ENCODE peak calls at places on chromosomes 6 and 20, in ten cellular contexts. J is endothelial cell of umbilical vein; H is H7; I is fibroblast of lung; X is cardiac muscle cell; N is lower lobe of right lung; P is HepG2; W is mucosa of descending colon; L is transverse colon; Y is CD4-positive, CD25-positive, alpha-beta regulatory T cell. R is an unnamed sample.

GRCh38 chr6:17101422-17102257 is at the start of gene STMND1:
- DNase-seq in J (peak; percentile 17), H (peak; percentile 71), I (peak; percentile 18), X (peak; percentile 45), N (peak; percentile 64), P (no peak), W (peak; percentile 85), L (peak; percentile 83), Y (no peak), R (no peak)

GRCh38 chr20:13819885-13820645 is 35.2 kb downstream of the NDUFAF5 start:
- DNase-seq in J (peak; percentile 60), H (peak; percentile 29), I (peak; percentile 49), X (peak; percentile 59), N (no peak), P (peak; percentile 70), W (peak; percentile 37), L (no peak), Y (peak; percentile 26), R (peak; percentile 25)

GRCh38 chr6:20933057-20933792 is 399.0 kb downstream of the CDKAL1 start:
- DNase-seq in J (no peak), H (no peak), I (no peak), X (no peak), N (no peak), P (peak; percentile 5), W (no peak), L (no peak), Y (no peak), R (no peak)

GRCh38 chr20:9068896-9069663 is at the start of gene PLCB4:
- DNase-seq in J (peak; percentile 46), H (peak; percentile 85), I (peak; percentile 59), X (peak; percentile 34), N (peak; percentile 56), P (no peak), W (peak; percentile 77), L (peak; percentile 60), Y (no peak), R (no peak)

GRCh38 chr6:158259845-158260244 is 52.4 kb upstream of the TULP4 start:
- DNase-seq in J (no peak), H (no peak), I (no peak), X (no peak), N (no peak), P (no peak), W (no peak), L (no peak), Y (no peak), R (no peak)

GRCh38 chr6:36692220-36692619 is 5.4 kb upstream of the RAB44 start:
- DNase-seq in J (no peak), H (no peak), I (no peak), X (no peak), N (peak; percentile 65), P (no peak), W (no peak), L (peak; percentile 38), Y (peak; percentile 34), R (no peak)

GRCh38 chr6:132198896-132199295 is 202.4 kb downstream of the MOXD1 start:
- DNase-seq in J (no peak), H (no peak), I (peak; percentile 89), X (no peak), N (no peak), P (no peak), W (no peak), L (no peak), Y (no peak), R (no peak)

GRCh38 chr20:4329232-4329631 is 313.9 kb upstream of the RNF24 start:
- DNase-seq in J (no peak), H (peak; percentile 40), I (no peak), X (no peak), N (no peak), P (no peak), W (no peak), L (no peak), Y (no peak), R (no peak)

GRCh38 chr6:152054441-152054840 is 247.0 kb downstream of the ESR1 start:
- DNase-seq in J (no peak), H (no peak), I (no peak), X (no peak), N (no peak), P (peak; percentile 43), W (no peak), L (no peak), Y (no peak), R (no peak)

GRCh38 chr6:124870611-124871201 is 91.5 kb upstream of the RNF217 start:
- DNase-seq in J (peak; percentile 46), H (no peak), I (peak; percentile 73), X (peak; percentile 61), N (no peak), P (peak; percentile 14), W (peak; percentile 8), L (no peak), Y (no peak), R (no peak)

GRCh38 chr20:34108616-34109174 is 3.3 kb downstream of the EIF2S2 start:
- DNase-seq in J (no peak), H (no peak), I (no peak), X (no peak), N (no peak), P (no peak), W (no peak), L (no peak), Y (no peak), R (no peak)
- H3K4me3 ChIP-seq in J (no peak overlapping the region), H (no peak overlapping the region), I (peak overlapping the region; percentile 9), X (no peak overlapping the region), N (no peak overlapping the region), P (no peak overlapping the region), W (no peak overlapping the region), L (no peak overlapping the region), Y (peak overlapping the region; percentile 61), R (no peak overlapping the region)

DNA sequence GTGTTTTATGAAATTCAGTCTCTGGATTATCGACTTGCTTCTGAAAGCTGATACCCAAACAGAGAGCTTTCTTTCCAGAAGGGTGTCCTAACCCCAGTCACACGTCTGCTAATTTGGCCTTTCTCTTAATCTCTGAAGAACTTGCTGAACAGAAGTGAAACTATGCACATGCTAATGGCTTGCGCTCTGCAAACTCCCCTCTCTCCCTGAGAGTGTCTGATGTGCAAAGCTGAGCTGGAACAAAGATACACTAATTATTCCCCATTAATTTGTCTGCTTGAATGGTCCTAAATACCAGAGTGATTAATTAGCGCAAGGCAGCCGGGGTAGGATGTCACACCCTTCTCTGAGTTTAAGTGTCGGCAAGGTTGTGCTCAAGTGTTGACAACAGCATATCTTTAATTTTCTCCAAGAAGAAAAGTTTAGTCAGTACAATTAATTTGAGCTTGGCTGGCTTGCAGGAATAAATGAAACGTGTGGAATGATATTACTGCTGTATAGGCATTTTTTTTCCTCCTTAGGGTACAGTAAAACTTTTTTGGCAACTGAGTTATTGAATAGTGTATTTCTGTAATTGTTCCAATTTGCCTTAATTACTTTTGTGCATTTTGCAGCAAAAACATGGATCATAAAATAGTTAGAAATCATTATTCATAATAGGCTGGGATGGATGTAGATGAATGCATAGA is 715.9 kb upstream of the POU3F2 start:
- DNase-seq in J (no peak), H (peak; percentile 22), I (no peak), X (no peak), N (no peak), P (no peak), W (no peak), L (no peak), Y (no peak), R (no peak)
- H3K4me3 ChIP-seq in J (no peak overlapping the region), H (no peak overlapping the region), I (no peak overlapping the region), X (no peak overlapping the region), N (no peak overlapping the region), P (no peak overlapping the region), W (no peak overlapping the region), L (no peak overlapping the region), Y (no peak overlapping the region), R (no peak overlapping the region)

GRCh38 chr20:41364967-41365765 is 1.5 kb downstream of the EMILIN3 start:
- DNase-seq in J (no peak), H (peak; percentile 61), I (no peak), X (no peak), N (no peak), P (no peak), W (no peak), L (no peak), Y (no peak), R (no peak)

GRCh38 chr20:41365785-41366545 is 653 bp downstream of the EMILIN3 start:
- DNase-seq in J (no peak), H (peak; percentile 89), I (no peak), X (peak; percentile 9), N (no peak), P (no peak), W (no peak), L (no peak), Y (no peak), R (no peak)

GRCh38 chr20:41367393-41367695 is 726 bp upstream of the EMILIN3 start:
- DNase-seq in J (no peak), H (peak; percentile 75), I (no peak), X (no peak), N (no peak), P (no peak), W (no peak), L (no peak), Y (no peak), R (no peak)

GRCh38 chr20:41367956-41368355 is 1.3 kb upstream of the EMILIN3 start:
- DNase-seq in J (no peak), H (peak; percentile 53), I (no peak), X (no peak), N (no peak), P (no peak), W (no peak), L (no peak), Y (no peak), R (no peak)

GRCh38 chr20:41366546-41367392 is at the start of gene EMILIN3:
- DNase-seq in J (no peak), H (peak; percentile 95), I (no peak), X (no peak), N (no peak), P (no peak), W (no peak), L (no peak), Y (no peak), R (no peak)
- H3K4me3 ChIP-seq in J (no peak within 1 kb of the TSS), H (peak within 1 kb of the TSS; percentile 50), I (no peak within 1 kb of the TSS), X (peak within 1 kb of the TSS; percentile 38), N (peak within 1 kb of the TSS; percentile 27), P (peak within 1 kb of the TSS; percentile 39), W (no peak within 1 kb of the TSS), L (peak within 1 kb of the TSS; percentile 48), Y (no peak within 1 kb of the TSS), R (no peak within 1 kb of the TSS)

GRCh38 chr20:20480126-20480525 is 112.2 kb downstream of the INSM1 start:
- DNase-seq in J (no peak), H (no peak), I (no peak), X (no peak), N (no peak), P (no peak), W (no peak), L (no peak), Y (no peak), R (no peak)

GRCh38 chr20:20480689-20481088 is 112.8 kb downstream of the INSM1 start:
- DNase-seq in J (no peak), H (no peak), I (peak; percentile 73), X (peak; percentile 80), N (no peak), P (no peak), W (no peak), L (no peak), Y (no peak), R (no peak)

GRCh38 chr20:20476504-20476903 is 108.6 kb downstream of the INSM1 start:
- DNase-seq in J (no peak), H (no peak), I (no peak), X (no peak), N (no peak), P (no peak), W (no peak), L (no peak), Y (no peak), R (no peak)

GRCh38 chr20:20472690-20473274 is 104.9 kb downstream of the INSM1 start:
- DNase-seq in J (no peak), H (no peak), I (no peak), X (no peak), N (no peak), P (no peak), W (no peak), L (no peak), Y (no peak), R (no peak)

GRCh38 chr20:20477444-20478041 is 109.6 kb downstream of the INSM1 start:
- DNase-seq in J (no peak), H (no peak), I (no peak), X (no peak), N (no peak), P (no peak), W (no peak), L (no peak), Y (no peak), R (no peak)
- H3K4me3 ChIP-seq in J (no peak overlapping the region), H (no peak overlapping the region), I (no peak overlapping the region), X (no peak overlapping the region), N (no peak overlapping the region), P (no peak overlapping the region), W (no peak overlapping the region), L (no peak overlapping the region), Y (no peak overlapping the region), R (no peak overlapping the region)